ENCODE peak calls at places on chromosomes 1 and 21, in six cellular contexts. L is IMR-90, A is sigmoid colon, Z is transverse colon, P is heart left ventricle, R is endothelial cell of umbilical vein. V is an unnamed sample. For H3K4me1 and H3K36me3, the result is how much of the 10 kb centered on the place peaks cover.

GRCh38 chr1:90204036-90204594 is 209.2 kb downstream of the ZNF326 start:
- DNase-seq in L (no peak), A (no peak), Z (no peak), P (no peak), R (no peak), V (no peak)

GRCh38 chr1:17696417-17697301 is 58.5 kb upstream of the ACTL8 start:
- DNase-seq in L (peak), A (no peak), Z (no peak), P (no peak), R (peak), V (no peak)

GRCh38 chr1:153355445-153356071 is 2.1 kb upstream of the S100A9 start:
- DNase-seq in L (peak), A (no peak), Z (peak), P (peak), R (peak), V (peak)

GRCh38 chr1:36465731-36466369 is 1.7 kb upstream of the MRPS15 start:
- DNase-seq in L (no peak), A (no peak), Z (no peak), P (no peak), R (no peak), V (no peak)

GRCh38 chr21:45011911-45012660 is 62.3 kb upstream of the ADARB1 start:
- DNase-seq in L (peak), A (peak), Z (peak), P (no peak), R (peak), V (no peak)

GRCh38 chr1:232999960-233000625 is 49.7 kb downstream of the NTPCR start:
- DNase-seq in L (no peak), A (no peak), Z (no peak), P (no peak), R (no peak), V (no peak)

GRCh38 chr21:46081022-46081861 is 16.7 kb upstream of the COL6A2 start:
- DNase-seq in L (no peak), A (peak), Z (no peak), P (no peak), R (no peak), V (no peak)

GRCh38 chr1:32159189-32159588 is 20.3 kb upstream of the TXLNA start:
- DNase-seq in L (no peak), A (no peak), Z (no peak), P (no peak), R (no peak), V (no peak)

GRCh38 chr1:224733021-224733911 is 117.1 kb downstream of the CNIH3 start:
- DNase-seq in L (peak), A (no peak), Z (no peak), P (no peak), R (no peak), V (no peak)

GRCh38 chr1:78101514-78101913 is 55.7 kb downstream of the GIPC2 start:
- DNase-seq in L (peak), A (no peak), Z (peak), P (peak), R (peak), V (peak)

GRCh38 chr1:103106426-103107321 is 1.6 kb downstream of the COL11A1 start:
- DNase-seq in L (peak), A (peak), Z (no peak), P (no peak), R (peak), V (peak)

GRCh38 chr1:17148950-17149608 is 29.8 kb upstream of the PADI2 start:
- DNase-seq in L (no peak), A (no peak), Z (no peak), P (no peak), R (no peak), V (no peak)

GRCh38 chr1:226608699-226609505 is 60.3 kb downstream of the STUM start:
- DNase-seq in L (peak), A (peak), Z (peak), P (peak), R (peak), V (peak)

GRCh38 chr1:226217273-226217672 is 6.2 kb upstream of the MIXL1 start:
- DNase-seq in L (peak), A (no peak), Z (no peak), P (no peak), R (no peak), V (no peak)

GRCh38 chr1:224106568-224107281 is 7.2 kb upstream of the FBXO28 start:
- DNase-seq in L (peak), A (no peak), Z (peak), P (no peak), R (peak), V (peak)

GRCh38 chr1:54888080-54888733 is 1.2 kb upstream of the DHCR24 start:
- DNase-seq in L (no peak), A (no peak), Z (no peak), P (no peak), R (no peak), V (no peak)

GRCh38 chr1:246383217-246383616 is 123.9 kb downstream of the SMYD3 start:
- DNase-seq in L (no peak), A (no peak), Z (no peak), P (no peak), R (no peak), V (no peak)

GRCh38 chr21:44093761-44094160 is 13.4 kb upstream of the PWP2 start:
- DNase-seq in L (no peak), A (no peak), Z (peak), P (peak), R (no peak), V (no peak)

GRCh38 chr21:37208741-37209225 is 58.4 kb downstream of the VPS26C start:
- DNase-seq in L (no peak), A (no peak), Z (no peak), P (no peak), R (no peak), V (peak)

GRCh38 chr1:35656148-35656862 is 15.0 kb upstream of the PSMB2 start:
- DNase-seq in L (peak), A (no peak), Z (no peak), P (no peak), R (no peak), V (no peak)

GRCh38 chr1:27562021-27562420 is 41.9 kb downstream of the AHDC1 start:
- DNase-seq in L (no peak), A (no peak), Z (no peak), P (peak), R (no peak), V (no peak)

GRCh38 chr1:52636701-52637695 is 4.0 kb downstream of the SHISAL2A start:
- DNase-seq in L (no peak), A (no peak), Z (peak), P (no peak), R (no peak), V (no peak)

GRCh38 chr1:54272134-54272533 is 72.2 kb downstream of the MRPL37 start:
- DNase-seq in L (no peak), A (no peak), Z (no peak), P (no peak), R (no peak), V (no peak)

GRCh38 chr21:38333290-38334272 is 76.8 kb downstream of the KCNJ15 start:
- DNase-seq in L (no peak), A (no peak), Z (no peak), P (no peak), R (no peak), V (no peak)

GRCh38 chr1:117051224-117052064 is 8.7 kb upstream of the TTF2 start:
- DNase-seq in L (no peak), A (no peak), Z (peak), P (no peak), R (peak), V (no peak)

GRCh38 chr1:109777980-109778625 is 14.4 kb upstream of the EPS8L3 start:
- DNase-seq in L (no peak), A (peak), Z (peak), P (no peak), R (no peak), V (no peak)

GRCh38 chr1:11929849-11930248 is 3.6 kb upstream of the KIAA2013 start:
- DNase-seq in L (peak), A (peak), Z (peak), P (peak), R (peak), V (peak)

GRCh38 chr1:3312894-3313578 is 141.4 kb upstream of the ARHGEF16 start:
- DNase-seq in L (peak), A (peak), Z (peak), P (peak), R (peak), V (peak)

GRCh38 chr1:245859510-245860114 is 647.5 kb downstream of the SMYD3 start:
- DNase-seq in L (peak), A (no peak), Z (no peak), P (no peak), R (peak), V (no peak)

GRCh38 chr1:162972768-162973167 is 96.4 kb upstream of the RGS4 start:
- DNase-seq in L (no peak), A (no peak), Z (no peak), P (no peak), R (no peak), V (no peak)

GRCh38 chr1:235971571-235972315 is 93.1 kb downstream of the NID1 start:
- DNase-seq in L (peak), A (peak), Z (peak), P (peak), R (peak), V (peak)

GRCh38 chr1:184802739-184803492 is 48.3 kb upstream of the EDEM3 start:
- DNase-seq in L (peak), A (no peak), Z (no peak), P (no peak), R (no peak), V (no peak)

GRCh38 chr1:43804569-43804968 is 97.2 kb downstream of the ST3GAL3 start:
- DNase-seq in L (no peak), A (no peak), Z (no peak), P (no peak), R (no peak), V (no peak)

GRCh38 chr1:4046836-4047461 is 146.9 kb upstream of the C1orf174 start:
- DNase-seq in L (no peak), A (no peak), Z (no peak), P (no peak), R (no peak), V (no peak)

GRCh38 chr1:109914587-109915240 is 4.1 kb downstream of the CSF1 start:
- DNase-seq in L (peak), A (no peak), Z (no peak), P (no peak), R (no peak), V (no peak)

GRCh38 chr1:31739281-31739853 is 24.8 kb downstream of the ADGRB2 start:
- DNase-seq in L (no peak), A (no peak), Z (peak), P (no peak), R (no peak), V (no peak)

GRCh38 chr1:211951856-211952255 is 83.5 kb downstream of the INTS7 start:
- DNase-seq in L (peak), A (no peak), Z (no peak), P (no peak), R (peak), V (no peak)

GRCh38 chr1:27137022-27137542 is 17.8 kb downstream of the SLC9A1 start:
- DNase-seq in L (no peak), A (peak), Z (peak), P (peak), R (no peak), V (no peak)

GRCh38 chr1:55055951-55056631 is 16.7 kb downstream of the PCSK9 start:
- DNase-seq in L (no peak), A (no peak), Z (no peak), P (no peak), R (no peak), V (no peak)

GRCh38 chr1:156858959-156859522 is at the start of gene INSRR:
- DNase-seq in L (no peak), A (no peak), Z (no peak), P (no peak), R (no peak), V (no peak)
- H3K4me1 ChIP-seq in L (under half), A (under half), Z (under half), P (under half), R (under half), V (under half)

GRCh38 chr1:8355439-8356255 is 37.7 kb downstream of the SLC45A1 start:
- DNase-seq in L (no peak), A (peak), Z (no peak), P (no peak), R (no peak), V (no peak)

GRCh38 chr1:8356256-8357209 is 38.6 kb downstream of the SLC45A1 start:
- DNase-seq in L (no peak), A (peak), Z (no peak), P (no peak), R (no peak), V (no peak)

GRCh38 chr1:8358897-8359616 is 41.1 kb downstream of the SLC45A1 start:
- DNase-seq in L (no peak), A (no peak), Z (no peak), P (no peak), R (no peak), V (no peak)

GRCh38 chr1:8358241-8358896 is 40.5 kb downstream of the SLC45A1 start:
- DNase-seq in L (no peak), A (no peak), Z (no peak), P (no peak), R (no peak), V (no peak)

DNA sequence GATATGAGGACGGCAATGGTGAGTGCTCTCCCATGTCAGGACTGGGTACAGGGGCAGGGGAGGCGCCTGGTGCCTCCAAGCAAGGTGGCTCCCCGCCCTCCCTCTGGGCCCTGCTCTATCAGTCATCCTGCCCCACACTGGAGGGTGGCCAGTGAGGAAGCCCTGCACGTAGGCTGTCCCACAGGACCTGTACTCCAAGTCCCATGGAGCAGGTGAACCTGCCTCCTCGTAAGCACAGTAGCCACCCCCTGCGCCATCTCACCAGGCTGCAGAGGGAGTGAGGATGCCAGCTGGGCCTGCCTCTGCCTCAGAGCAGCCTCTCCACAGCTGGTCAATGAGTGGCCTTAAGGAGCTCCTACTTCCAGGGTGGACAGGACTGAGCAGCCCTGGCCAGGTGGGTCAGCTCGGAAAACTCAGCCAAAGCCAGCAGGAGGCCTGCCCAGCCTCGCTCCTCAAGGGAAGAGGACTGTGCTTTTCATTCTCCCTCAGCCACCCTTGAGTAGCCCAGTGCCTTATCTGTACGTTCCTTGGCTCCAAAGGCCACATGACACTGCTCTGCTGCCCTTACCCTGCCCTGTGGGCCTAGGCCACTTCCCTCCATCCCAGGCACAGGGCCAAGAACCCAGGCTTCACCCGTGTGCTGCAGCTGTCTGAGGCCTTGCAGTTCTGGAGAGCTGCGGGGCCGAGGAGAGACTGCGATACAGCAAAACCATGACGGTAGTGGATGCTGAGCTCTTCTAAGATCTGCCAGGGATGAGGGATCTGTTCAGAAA is 39.6 kb downstream of the SLC45A1 start:
- DNase-seq in L (no peak), A (no peak), Z (no peak), P (no peak), R (no peak), V (no peak)
- TF ChIP-seq POLR2A in L (no peak), A (no peak), Z (no peak), P (no peak), R (no peak), V (no peak)

GRCh38 chr1:15719721-15720120 is 16.3 kb upstream of the SLC25A34 start:
- DNase-seq in L (no peak), A (no peak), Z (no peak), P (no peak), R (no peak), V (no peak)

GRCh38 chr1:15718199-15718601 is 17.9 kb upstream of the SLC25A34 start:
- DNase-seq in L (no peak), A (no peak), Z (no peak), P (no peak), R (no peak), V (no peak)

GRCh38 chr1:15720861-15721260 is 15.2 kb upstream of the SLC25A34 start:
- DNase-seq in L (no peak), A (no peak), Z (no peak), P (no peak), R (no peak), V (no peak)

GRCh38 chr1:15714438-15715136 is 21.5 kb upstream of the SLC25A34 start:
- DNase-seq in L (peak), A (peak), Z (no peak), P (peak), R (no peak), V (no peak)

DNA sequence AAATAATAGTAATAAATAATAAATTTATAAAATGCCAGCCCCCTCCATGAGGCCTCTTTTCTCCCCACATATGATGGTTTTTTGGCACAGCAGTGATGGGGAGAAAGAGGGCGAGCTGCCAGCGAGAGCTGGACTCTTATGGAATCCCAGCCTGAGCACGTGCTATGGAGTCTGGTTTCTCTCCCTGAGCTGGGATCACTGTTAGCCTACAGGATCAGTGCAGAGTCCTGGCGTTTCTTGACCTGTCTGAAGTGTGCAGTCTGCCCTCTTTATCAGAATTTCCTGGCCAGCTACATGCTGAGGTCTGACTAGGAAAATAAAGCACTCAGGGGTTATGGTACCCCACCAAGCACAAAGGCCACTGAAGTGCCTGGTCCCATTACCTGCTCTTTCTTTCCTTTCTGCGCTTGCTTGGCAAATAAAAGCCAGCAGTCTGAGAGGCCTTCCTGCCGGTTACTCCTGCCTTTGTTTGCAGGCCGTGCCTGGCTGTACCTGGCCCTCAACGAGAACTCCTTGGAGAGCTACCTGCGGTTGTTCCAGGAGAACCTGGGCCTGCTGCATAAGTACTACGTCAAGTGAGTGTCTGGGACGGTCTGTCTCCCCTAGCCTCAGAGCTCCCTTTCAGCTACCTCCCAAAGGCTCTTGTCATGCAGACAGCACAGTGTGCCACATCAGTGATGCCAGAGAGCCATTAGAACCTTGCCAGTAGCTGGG is 18.5 kb upstream of the SLC25A34 start:
- DNase-seq in L (no peak), A (peak), Z (no peak), P (no peak), R (peak), V (no peak)
- H3K36me3 ChIP-seq in L (half or more), A (under half), Z (under half), P (half or more), R (under half), V (under half)

DNA sequence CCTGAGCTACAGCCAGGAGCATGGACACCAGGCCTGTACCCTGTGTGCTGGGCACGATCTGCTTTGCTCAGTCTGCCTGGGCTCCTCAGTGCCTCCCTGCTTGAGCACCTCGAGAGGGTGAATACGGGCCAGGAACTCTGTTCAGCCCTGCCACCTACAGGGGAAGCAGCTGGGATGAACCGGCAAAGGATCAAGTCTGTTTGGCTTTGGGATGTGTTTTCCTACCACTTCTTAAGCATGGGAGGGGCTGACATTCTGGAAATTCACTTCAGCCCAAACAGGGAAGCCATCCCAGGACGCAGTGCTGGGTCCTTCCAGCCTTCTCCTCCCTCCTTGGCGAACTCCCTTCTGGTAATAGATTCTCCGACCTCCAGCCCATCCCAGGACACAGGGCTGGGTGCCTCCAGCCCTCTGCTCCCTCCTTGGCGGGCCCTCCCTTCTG is 55.8 kb upstream of the SELENON start:
- DNase-seq in L (peak), A (peak), Z (peak), P (peak), R (peak), V (peak)
- H3K4me1 ChIP-seq in L (under half), A (under half), Z (under half), P (under half), R (under half), V (under half)

GRCh38 chr1:181033799-181034391 is at the start of gene MR1:
- DNase-seq in L (peak), A (no peak), Z (no peak), P (no peak), R (peak), V (peak)
- TF ChIP-seq POLR2A in L (no peak), A (peak), Z (peak), P (peak), R (no peak), V (no peak)